ENCODE peak calls at places on chromosomes 12 and 14, in five cellular contexts. U is astrocyte, H is GM23338, A is right atrium auricular region, C is body of pancreas. F is an unnamed sample.

GRCh38 chr12:57092529-57092862 is 3.6 kb downstream of the NAB2 start:
- DNase-seq in U (no peak), H (no peak), A (no peak), C (no peak), F (no peak)

GRCh38 chr14:32330356-32331226 is 1.5 kb downstream of the AKAP6 start:
- DNase-seq in U (no peak), H (no peak), A (no peak), C (no peak), F (no peak)

GRCh38 chr12:79344855-79345840 is 345.6 kb downstream of the PAWR start:
- DNase-seq in U (peak; percentile 22), H (peak; percentile 85), A (no peak), C (no peak), F (no peak)

GRCh38 chr12:108324678-108325358 is 14.3 kb downstream of the CMKLR1 start:
- DNase-seq in U (no peak), H (no peak), A (no peak), C (no peak), F (no peak)

GRCh38 chr14:94193776-94194175 is 19.7 kb downstream of the PPP4R4 start:
- DNase-seq in U (no peak), H (peak; percentile 53), A (no peak), C (no peak), F (no peak)

GRCh38 chr12:127929172-127929571 is 337.8 kb upstream of the TMEM132C start:
- DNase-seq in U (no peak), H (no peak), A (no peak), C (no peak), F (no peak)

GRCh38 chr12:11771895-11772502 is 122.5 kb downstream of the ETV6 start:
- DNase-seq in U (peak; percentile 76), H (no peak), A (no peak), C (no peak), F (no peak)

GRCh38 chr12:79725987-79726386 is 35.2 kb upstream of the PAWR start:
- DNase-seq in U (peak; percentile 86), H (no peak), A (no peak), C (no peak), F (peak; percentile 43)

GRCh38 chr12:62698701-62699101 is 232.1 kb downstream of the MON2 start:
- DNase-seq in U (peak; percentile 81), H (no peak), A (no peak), C (no peak), F (no peak)

GRCh38 chr14:69500736-69501135 is 16.2 kb downstream of the PLEKHD1 start:
- DNase-seq in U (no peak), H (no peak), A (no peak), C (no peak), F (no peak)

GRCh38 chr14:79861111-79861510 is 350.2 kb downstream of the DIO2 start:
- DNase-seq in U (no peak), H (peak; percentile 53), A (no peak), C (no peak), F (no peak)

GRCh38 chr14:67851785-67852410 is 32.3 kb downstream of the RAD51B start:
- DNase-seq in U (no peak), H (no peak), A (no peak), C (no peak), F (no peak)

GRCh38 chr12:11568762-11569478 is 80.6 kb upstream of the ETV6 start:
- DNase-seq in U (no peak), H (no peak), A (no peak), C (no peak), F (no peak)

GRCh38 chr14:35766700-35767082 is 42.4 kb downstream of the RALGAPA1 start:
- DNase-seq in U (no peak), H (no peak), A (no peak), C (no peak), F (no peak)

GRCh38 chr12:76621582-76622024 is 62.0 kb upstream of the OSBPL8 start:
- DNase-seq in U (peak; percentile 50), H (peak; percentile 80), A (peak; percentile 80), C (peak; percentile 79), F (no peak)

GRCh38 chr12:111937429-111937828 is 75.5 kb downstream of the TMEM116 start:
- DNase-seq in U (peak; percentile 54), H (no peak), A (no peak), C (no peak), F (peak; percentile 12)

GRCh38 chr14:69259531-69260245 is at the start of gene GALNT16:
- DNase-seq in U (peak; percentile 14), H (peak; percentile 69), A (no peak), C (no peak), F (no peak)

GRCh38 chr12:47868552-47869031 is 36.2 kb downstream of the VDR start:
- DNase-seq in U (no peak), H (no peak), A (no peak), C (no peak), F (no peak)

GRCh38 chr12:47874316-47874715 is 30.5 kb downstream of the VDR start:
- DNase-seq in U (no peak), H (no peak), A (no peak), C (no peak), F (no peak)

GRCh38 chr12:47868041-47868440 is 36.8 kb downstream of the VDR start:
- DNase-seq in U (no peak), H (no peak), A (no peak), C (no peak), F (no peak)

GRCh38 chr12:47867496-47867941 is 37.3 kb downstream of the VDR start:
- DNase-seq in U (peak; percentile 84), H (no peak), A (peak; percentile 74), C (no peak), F (peak; percentile 45)

GRCh38 chr12:47870175-47870781 is 34.5 kb downstream of the VDR start:
- DNase-seq in U (no peak), H (peak; percentile 75), A (peak; percentile 76), C (peak; percentile 46), F (peak; percentile 26)
- TF ChIP-seq CTCF in U (peak; percentile 15), H (peak; percentile 54), A (peak; percentile 49), C (no peak), F (peak; percentile 71)

GRCh38 chr14:75283884-75284563 is 5.4 kb downstream of the FOS start:
- DNase-seq in U (peak; percentile 39), H (no peak), A (peak; percentile 92), C (peak; percentile 83), F (no peak)
- H3K27me3 ChIP-seq in U (no peaks in the 10 kb centered on the region), H (peaks cover 8% of the 10 kb centered on the region), A (no peaks in the 10 kb centered on the region), C (no peaks in the 10 kb centered on the region), F (no peaks in the 10 kb centered on the region)

GRCh38 chr14:91371990-91372375 is 45.6 kb downstream of the CCDC88C start:
- DNase-seq in U (no peak), H (no peak), A (no peak), C (no peak), F (no peak)

GRCh38 chr14:91372680-91373495 is 44.7 kb downstream of the CCDC88C start:
- DNase-seq in U (no peak), H (no peak), A (no peak), C (peak; percentile 73), F (no peak)

GRCh38 chr14:91369628-91370445 is 47.8 kb downstream of the CCDC88C start:
- DNase-seq in U (no peak), H (no peak), A (no peak), C (peak; percentile 59), F (no peak)

GRCh38 chr14:91373591-91374245 is 43.9 kb downstream of the CCDC88C start:
- DNase-seq in U (no peak), H (no peak), A (no peak), C (no peak), F (no peak)

DNA sequence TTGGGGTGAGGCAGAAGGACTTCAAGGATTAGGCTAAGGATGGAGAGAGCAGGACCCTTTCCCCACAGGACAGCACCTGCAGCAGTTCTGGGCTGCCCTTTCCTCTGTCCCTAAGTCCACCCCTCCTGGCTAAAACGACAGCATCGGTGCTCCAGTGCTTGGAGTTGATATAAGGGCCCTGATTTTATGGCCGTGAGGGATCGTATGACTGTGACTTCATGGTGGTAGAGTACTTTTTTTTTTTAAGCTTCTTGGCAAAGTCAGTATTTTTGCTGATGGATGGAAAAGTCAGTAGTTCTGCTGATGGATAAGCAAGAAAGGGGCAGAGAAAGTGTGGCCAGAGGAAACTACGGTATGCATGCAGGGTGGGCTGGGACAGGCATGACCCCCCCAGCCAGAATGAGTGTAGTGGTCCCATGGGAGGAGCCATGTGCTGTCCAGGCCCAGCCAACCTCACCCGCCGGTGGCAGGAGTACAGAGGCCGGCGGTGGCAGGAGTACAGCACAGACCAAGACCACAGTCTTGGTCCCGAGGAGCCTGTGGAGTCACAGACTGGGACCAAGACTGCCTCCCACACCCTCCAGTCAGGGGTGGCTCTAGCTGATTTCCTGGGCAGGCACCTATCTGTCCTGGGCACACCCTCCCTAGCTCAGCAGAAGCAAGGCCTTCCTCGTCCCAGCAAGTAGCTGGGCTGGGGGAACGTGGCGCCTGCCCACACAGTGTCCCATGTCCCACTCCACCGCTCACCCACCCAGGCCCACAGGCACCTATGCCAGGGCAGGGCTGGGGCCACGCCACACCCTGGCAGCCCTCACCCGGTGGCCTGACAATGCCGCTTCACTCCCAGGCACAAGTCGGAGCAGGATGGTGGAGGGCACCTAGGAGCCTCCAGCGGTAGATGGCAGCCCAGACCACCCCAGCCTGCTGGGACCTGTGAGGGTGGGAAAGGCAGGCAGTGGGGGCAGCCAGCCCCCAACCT is 46.3 kb downstream of the CCDC88C start:
- DNase-seq in U (no peak), H (no peak), A (no peak), C (no peak), F (no peak)
- H3K4me3 ChIP-seq in U (no peak overlapping the region), H (no peak overlapping the region), A (no peak overlapping the region), C (no peak overlapping the region), F (no peak overlapping the region)

DNA sequence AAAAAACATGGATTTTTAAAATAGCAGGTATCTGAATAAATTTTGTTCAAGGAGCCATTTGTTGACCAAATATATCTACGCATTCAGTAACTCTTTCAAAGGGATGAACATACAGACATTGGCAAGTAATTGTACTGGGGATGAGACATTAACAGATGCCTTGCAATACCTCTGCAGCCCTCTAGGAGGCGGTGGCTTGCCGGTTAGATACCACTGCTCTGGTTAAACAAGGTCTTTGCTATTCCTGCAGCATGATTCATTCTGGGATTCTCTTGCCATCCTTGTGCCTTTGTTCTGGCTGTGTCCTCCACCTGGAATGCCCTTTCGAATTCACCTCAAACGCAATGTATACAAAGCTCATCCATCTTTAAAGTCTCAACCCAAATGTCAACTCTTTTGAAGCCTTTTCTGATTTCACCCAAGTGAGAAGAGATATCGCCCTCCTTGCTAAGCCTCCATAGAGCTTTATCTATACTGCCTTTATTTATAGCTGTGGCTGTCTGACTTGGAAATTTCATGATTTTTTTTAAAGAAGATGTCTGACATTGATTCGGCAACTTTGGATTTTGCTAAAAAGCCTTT is 131.0 kb upstream of the SRRM4 start:
- DNase-seq in U (no peak), H (peak; percentile 82), A (no peak), C (no peak), F (no peak)
- TF ChIP-seq CTCF in U (peak; percentile 25), H (peak; percentile 86), A (peak; percentile 35), C (peak; percentile 22), F (peak; percentile 43)

F was measured in BJ.